ENCODE peak calls at places on chromosomes 12 and 14, in four cellular contexts. One of them, this sample, is unnamed.

GRCh38 chr12:1592444-1593231 is 1.7 kb downstream of the FBXL14 start:
- DNase-seq in IMR-90: peak
- DNase-seq in endothelial cell of umbilical vein: no peak
- DNase-seq in K562: peak
- DNase-seq in this sample: no peak

GRCh38 chr12:98579347-98579746 is 14.1 kb upstream of the SLC25A3 start:
- DNase-seq in IMR-90: no peak
- DNase-seq in K562: no peak
- DNase-seq in endothelial cell of umbilical vein: no peak
- DNase-seq in this sample: no peak

GRCh38 chr12:27521066-27521465 is 2.9 kb upstream of the PPFIBP1 start:
- DNase-seq in K562: peak
- DNase-seq in endothelial cell of umbilical vein: peak
- DNase-seq in IMR-90: peak
- DNase-seq in this sample: no peak

GRCh38 chr12:52280796-52281560 is 6.5 kb downstream of the KRT86 start:
- DNase-seq in endothelial cell of umbilical vein: no peak
- DNase-seq in IMR-90: peak
- DNase-seq in K562: no peak
- DNase-seq in this sample: no peak

GRCh38 chr14:60215127-60215444 is 33.9 kb upstream of the PPM1A start:
- DNase-seq in K562: no peak
- DNase-seq in endothelial cell of umbilical vein: no peak
- DNase-seq in IMR-90: no peak
- DNase-seq in this sample: no peak

GRCh38 chr14:50512463-50512862 is 19.9 kb downstream of the MAP4K5 start:
- DNase-seq in K562: no peak
- DNase-seq in endothelial cell of umbilical vein: no peak
- DNase-seq in IMR-90: no peak
- DNase-seq in this sample: no peak

GRCh38 chr12:126545411-126545810 is 1480.2 kb downstream of the AACS start:
- DNase-seq in endothelial cell of umbilical vein: no peak
- DNase-seq in IMR-90: no peak
- DNase-seq in K562: no peak
- DNase-seq in this sample: no peak

GRCh38 chr12:104569348-104570173 is 112.8 kb downstream of the CHST11 start:
- DNase-seq in endothelial cell of umbilical vein: no peak
- DNase-seq in IMR-90: no peak
- DNase-seq in K562: no peak
- DNase-seq in this sample: peak

GRCh38 chr12:2147335-2147734 is 94.5 kb downstream of the CACNA1C start:
- DNase-seq in IMR-90: no peak
- DNase-seq in endothelial cell of umbilical vein: no peak
- DNase-seq in K562: no peak
- DNase-seq in this sample: no peak

GRCh38 chr14:36805116-36805515 is 143.5 kb downstream of the PAX9 start:
- DNase-seq in K562: no peak
- DNase-seq in endothelial cell of umbilical vein: no peak
- DNase-seq in IMR-90: no peak
- DNase-seq in this sample: no peak

GRCh38 chr14:67674480-67675218 is at the start of gene VTI1B:
- DNase-seq in endothelial cell of umbilical vein: peak
- DNase-seq in IMR-90: peak
- DNase-seq in K562: peak
- DNase-seq in this sample: no peak

GRCh38 chr14:92437729-92438280 is 75.8 kb upstream of the RIN3 start:
- DNase-seq in endothelial cell of umbilical vein: no peak
- DNase-seq in IMR-90: no peak
- DNase-seq in K562: no peak
- DNase-seq in this sample: peak

GRCh38 chr14:89445252-89445973 is 28.4 kb upstream of the FOXN3 start:
- DNase-seq in K562: no peak
- DNase-seq in endothelial cell of umbilical vein: no peak
- DNase-seq in IMR-90: peak
- DNase-seq in this sample: no peak

GRCh38 chr12:70217416-70217815 is 25.8 kb upstream of the CNOT2 start:
- DNase-seq in IMR-90: no peak
- DNase-seq in endothelial cell of umbilical vein: no peak
- DNase-seq in K562: no peak
- DNase-seq in this sample: no peak

GRCh38 chr12:50110127-50110761 is 1.8 kb upstream of the COX14 start:
- DNase-seq in IMR-90: no peak
- DNase-seq in endothelial cell of umbilical vein: no peak
- DNase-seq in K562: peak
- DNase-seq in this sample: peak

GRCh38 chr12:19351346-19351745 is 87.9 kb upstream of the AEBP2 start:
- DNase-seq in K562: no peak
- DNase-seq in endothelial cell of umbilical vein: no peak
- DNase-seq in IMR-90: no peak
- DNase-seq in this sample: no peak

GRCh38 chr12:109857715-109858114 is 22.6 kb downstream of the GLTP start:
- DNase-seq in IMR-90: no peak
- DNase-seq in endothelial cell of umbilical vein: no peak
- DNase-seq in K562: no peak
- DNase-seq in this sample: no peak

GRCh38 chr12:103571286-103571685 is 15.8 kb upstream of the STAB2 start:
- DNase-seq in IMR-90: no peak
- DNase-seq in endothelial cell of umbilical vein: peak
- DNase-seq in K562: no peak
- DNase-seq in this sample: no peak

GRCh38 chr14:21997300-21997699 is 323.7 kb upstream of the OR4E1 start:
- DNase-seq in K562: no peak
- DNase-seq in endothelial cell of umbilical vein: peak
- DNase-seq in IMR-90: peak
- DNase-seq in this sample: no peak

GRCh38 chr12:45309826-45310626 is 94.1 kb downstream of the ANO6 start:
- DNase-seq in IMR-90: peak
- DNase-seq in K562: no peak
- DNase-seq in endothelial cell of umbilical vein: no peak
- DNase-seq in this sample: no peak

GRCh38 chr14:54172562-54172961 is 215.9 kb upstream of the BMP4 start:
- DNase-seq in K562: no peak
- DNase-seq in endothelial cell of umbilical vein: no peak
- DNase-seq in IMR-90: no peak
- DNase-seq in this sample: no peak

GRCh38 chr12:19794116-19794515 is 354.8 kb downstream of the AEBP2 start:
- DNase-seq in IMR-90: no peak
- DNase-seq in K562: no peak
- DNase-seq in endothelial cell of umbilical vein: no peak
- DNase-seq in this sample: no peak

DNA sequence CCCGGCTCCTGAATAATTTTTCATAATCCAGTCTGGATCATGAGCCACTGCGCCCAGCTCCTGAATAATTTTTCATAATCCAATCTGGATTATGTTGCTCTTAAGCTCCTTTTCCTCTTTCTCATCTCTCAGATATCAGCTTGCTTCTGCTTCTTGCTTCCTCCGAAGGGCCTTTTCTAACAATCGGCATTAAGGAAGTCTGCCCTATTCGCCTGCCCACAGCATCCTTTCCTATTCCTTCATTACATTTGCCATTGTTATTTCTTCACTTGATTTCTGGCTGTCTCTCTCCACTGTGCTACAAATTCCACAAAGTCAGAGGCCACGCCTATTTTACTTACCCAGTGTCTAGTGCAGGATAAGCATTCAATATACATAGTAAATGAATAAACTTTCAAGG is 83.5 kb downstream of the TTC7B start:
- DNase-seq in K562: no peak
- DNase-seq in endothelial cell of umbilical vein: no peak
- DNase-seq in IMR-90: no peak
- DNase-seq in this sample: no peak
- TF ChIP-seq FOS in K562: no peak
- TF ChIP-seq FOS in endothelial cell of umbilical vein: no peak
- TF ChIP-seq FOS in IMR-90: no peak
- TF ChIP-seq FOS in this sample: no peak

GRCh38 chr12:4293299-4293941 is 19.9 kb downstream of the CCND2 start:
- DNase-seq in K562: no peak
- DNase-seq in endothelial cell of umbilical vein: no peak
- DNase-seq in IMR-90: no peak
- DNase-seq in this sample: no peak

GRCh38 chr12:4300870-4301269 is 20.1 kb upstream of the TIGAR start:
- DNase-seq in K562: no peak
- DNase-seq in IMR-90: no peak
- DNase-seq in endothelial cell of umbilical vein: no peak
- DNase-seq in this sample: no peak

GRCh38 chr12:4293942-4294505 is 20.5 kb downstream of the CCND2 start:
- DNase-seq in K562: no peak
- DNase-seq in IMR-90: no peak
- DNase-seq in endothelial cell of umbilical vein: no peak
- DNase-seq in this sample: no peak

GRCh38 chr12:4297617-4298016 is 23.4 kb upstream of the TIGAR start:
- DNase-seq in endothelial cell of umbilical vein: no peak
- DNase-seq in IMR-90: no peak
- DNase-seq in K562: no peak
- DNase-seq in this sample: no peak

GRCh38 chr12:4296749-4297148 is 23.2 kb downstream of the CCND2 start:
- DNase-seq in K562: no peak
- DNase-seq in IMR-90: no peak
- DNase-seq in endothelial cell of umbilical vein: no peak
- DNase-seq in this sample: no peak
- H3K27ac ChIP-seq in K562: no peak
- H3K27ac ChIP-seq in IMR-90: no peak
- H3K27ac ChIP-seq in endothelial cell of umbilical vein: no peak
- H3K27ac ChIP-seq in this sample: no peak

GRCh38 chr12:118359541-118359915 is 13.2 kb downstream of the TAOK3 start:
- DNase-seq in endothelial cell of umbilical vein: no peak
- DNase-seq in IMR-90: no peak
- DNase-seq in K562: no peak
- DNase-seq in this sample: no peak
- TF ChIP-seq FOS in endothelial cell of umbilical vein: no peak
- TF ChIP-seq FOS in IMR-90: no peak
- TF ChIP-seq FOS in K562: no peak
- TF ChIP-seq FOS in this sample: no peak

GRCh38 chr12:47900480-47901129 is 4.2 kb downstream of the VDR start:
- DNase-seq in K562: no peak
- DNase-seq in IMR-90: no peak
- DNase-seq in endothelial cell of umbilical vein: no peak
- DNase-seq in this sample: no peak
- H3K27ac ChIP-seq in K562: no peak
- H3K27ac ChIP-seq in IMR-90: no peak
- H3K27ac ChIP-seq in endothelial cell of umbilical vein: no peak
- H3K27ac ChIP-seq in this sample: no peak

DNA sequence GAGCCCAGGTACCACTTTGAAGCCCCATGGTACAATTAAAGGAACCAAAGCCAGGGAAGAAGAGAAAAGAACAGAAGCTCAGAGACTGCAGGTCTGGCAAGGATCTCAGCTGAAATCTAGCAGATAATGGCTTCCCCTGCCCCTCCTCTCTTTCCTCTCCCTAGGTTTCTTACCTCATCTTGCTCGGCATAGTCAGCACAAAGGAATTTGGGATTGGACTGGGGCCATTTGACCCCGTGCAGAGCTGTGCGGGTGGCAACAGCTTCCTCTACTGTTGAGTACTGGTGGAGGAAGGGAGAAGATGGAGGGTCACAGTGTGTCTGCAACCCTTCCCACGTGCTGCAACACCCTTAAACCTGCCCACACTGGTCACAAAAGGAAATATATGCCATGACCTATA is 4.7 kb upstream of the CDH24 start:
- DNase-seq in endothelial cell of umbilical vein: peak
- DNase-seq in IMR-90: peak
- DNase-seq in K562: no peak
- DNase-seq in this sample: no peak
- TF ChIP-seq FOS in endothelial cell of umbilical vein: peak
- TF ChIP-seq FOS in IMR-90: peak
- TF ChIP-seq FOS in K562: no peak
- TF ChIP-seq FOS in this sample: no peak

GRCh38 chr12:54420766-54421144 is 1.7 kb upstream of the ITGA5 start:
- DNase-seq in K562: no peak
- DNase-seq in IMR-90: no peak
- DNase-seq in endothelial cell of umbilical vein: peak
- DNase-seq in this sample: no peak
- H3K27ac ChIP-seq in K562: peak
- H3K27ac ChIP-seq in IMR-90: peak
- H3K27ac ChIP-seq in endothelial cell of umbilical vein: peak
- H3K27ac ChIP-seq in this sample: no peak

DNA sequence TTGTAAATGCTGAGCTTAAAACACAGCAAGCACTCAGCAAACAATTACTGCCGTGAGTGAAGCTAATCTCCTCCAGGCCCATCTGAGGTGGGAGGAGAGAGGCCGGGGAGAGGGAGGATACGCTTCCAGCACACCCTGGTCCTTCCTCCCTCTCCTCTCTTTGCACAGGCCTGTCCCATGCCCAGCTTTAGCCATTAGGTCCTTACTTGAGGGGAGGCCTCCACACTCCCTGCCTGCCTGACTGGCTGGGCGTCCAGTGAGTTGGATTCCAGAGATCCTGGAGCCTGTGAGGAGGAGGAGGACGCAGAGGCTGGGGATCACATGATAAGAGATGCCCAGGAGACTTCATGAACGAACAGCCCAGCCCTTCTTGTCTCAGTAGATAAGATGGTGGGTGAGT is 65.1 kb upstream of the NCOR2 start:
- DNase-seq in endothelial cell of umbilical vein: no peak
- DNase-seq in IMR-90: no peak
- DNase-seq in K562: peak
- DNase-seq in this sample: no peak
- TF ChIP-seq FOS in endothelial cell of umbilical vein: no peak
- TF ChIP-seq FOS in IMR-90: no peak
- TF ChIP-seq FOS in K562: no peak
- TF ChIP-seq FOS in this sample: no peak

GRCh38 chr12:56448860-56449621 is at the start of gene TIMELESS:
- DNase-seq in K562: peak
- DNase-seq in IMR-90: peak
- DNase-seq in endothelial cell of umbilical vein: peak
- DNase-seq in this sample: peak

GRCh38 chr12:56451147-56451546 is 1.9 kb upstream of the TIMELESS start:
- DNase-seq in IMR-90: no peak
- DNase-seq in K562: no peak
- DNase-seq in endothelial cell of umbilical vein: no peak
- DNase-seq in this sample: no peak

GRCh38 chr12:56454557-56454956 is at the start of gene MIP:
- DNase-seq in endothelial cell of umbilical vein: no peak
- DNase-seq in IMR-90: no peak
- DNase-seq in K562: no peak
- DNase-seq in this sample: no peak

GRCh38 chr12:56449622-56449984 is 377 bp upstream of the TIMELESS start:
- DNase-seq in endothelial cell of umbilical vein: no peak
- DNase-seq in K562: no peak
- DNase-seq in IMR-90: no peak
- DNase-seq in this sample: no peak

DNA sequence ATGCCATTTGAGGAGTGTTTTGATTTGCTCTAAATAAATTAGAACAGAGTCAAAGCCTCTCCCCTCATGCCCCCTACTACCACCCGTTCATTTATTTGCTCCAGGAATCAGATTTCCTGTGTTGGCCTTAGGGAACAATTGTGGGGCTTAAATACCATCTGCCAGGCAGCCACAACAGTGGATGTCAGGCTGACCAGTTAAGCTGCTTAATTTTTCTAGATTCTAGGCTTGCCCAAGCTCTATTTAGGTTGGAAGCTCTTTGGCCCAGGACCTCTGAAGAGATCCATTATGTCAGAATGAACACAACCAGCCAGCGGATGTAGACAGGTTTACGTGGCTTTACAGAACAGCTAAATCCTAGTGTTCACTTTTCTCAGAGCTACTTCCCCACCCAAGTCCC is 1.0 kb upstream of the TIMELESS start:
- DNase-seq in K562: no peak
- DNase-seq in IMR-90: no peak
- DNase-seq in endothelial cell of umbilical vein: no peak
- DNase-seq in this sample: no peak
- H3K27ac ChIP-seq in K562: no peak
- H3K27ac ChIP-seq in IMR-90: no peak
- H3K27ac ChIP-seq in endothelial cell of umbilical vein: no peak
- H3K27ac ChIP-seq in this sample: no peak